ENCODE peak calls at places on chromosome 17, in seven cellular contexts. A is transverse colon, O is cardiac muscle cell, Y is mucosa of descending colon, K is right cardiac atrium, E is left ventricle myocardium inferior, U is body of pancreas. I is an unnamed sample.

GRCh38 chr17:51083976-51084375 is 36.7 kb downstream of the SPAG9 start:
- DNase-seq in O (no peak), A (no peak), K (no peak), E (no peak), Y (no peak), U (no peak), I (no peak)

GRCh38 chr17:73029021-73029420 is 63.5 kb downstream of the SLC39A11 start:
- DNase-seq in O (no peak), U (peak; percentile 71), E (no peak), K (no peak), Y (no peak), A (no peak), I (no peak)

GRCh38 chr17:17171991-17172939 is 33.9 kb downstream of the PLD6 start:
- DNase-seq in K (peak; percentile 86), U (no peak), A (no peak), E (peak; percentile 66), O (no peak), Y (no peak), I (peak; percentile 33)

GRCh38 chr17:65800655-65801054 is 239.2 kb upstream of the AXIN2 start:
- DNase-seq in K (no peak), U (no peak), A (no peak), Y (no peak), O (no peak), E (no peak), I (no peak)

GRCh38 chr17:16986391-16986790 is 14.5 kb upstream of the TNFRSF13B start:
- DNase-seq in K (no peak), O (no peak), A (no peak), U (no peak), Y (no peak), E (no peak), I (no peak)

GRCh38 chr17:31373150-31374082 is 18.1 kb upstream of the RAB11FIP4 start:
- DNase-seq in Y (no peak), E (no peak), U (no peak), A (no peak), O (no peak), K (no peak), I (peak; percentile 40)

GRCh38 chr17:12987120-12987519 is 30.7 kb downstream of the ELAC2 start:
- DNase-seq in K (no peak), A (no peak), O (no peak), U (no peak), E (no peak), Y (no peak), I (no peak)

GRCh38 chr17:48472485-48473281 is 42.7 kb upstream of the SKAP1 start:
- DNase-seq in K (no peak), Y (no peak), U (no peak), A (no peak), E (no peak), O (peak; percentile 52), I (no peak)

GRCh38 chr17:10156579-10157488 is 41.6 kb downstream of the GAS7 start:
- DNase-seq in U (no peak), K (peak; percentile 70), O (no peak), E (peak; percentile 47), Y (peak; percentile 37), A (peak; percentile 36), I (no peak)

GRCh38 chr17:32445075-32445427 is 741 bp downstream of the PSMD11 start:
- DNase-seq in K (no peak), O (peak; percentile 50), A (peak; percentile 51), U (peak; percentile 28), Y (no peak), E (no peak), I (peak; percentile 50)

GRCh38 chr17:62631936-62632924 is 4.8 kb downstream of the MRC2 start:
- DNase-seq in O (no peak), Y (no peak), A (no peak), E (no peak), K (no peak), U (no peak), I (no peak)

GRCh38 chr17:75352079-75352569 is 53.4 kb downstream of the GRB2 start:
- DNase-seq in E (no peak), A (no peak), Y (no peak), U (peak; percentile 65), O (peak; percentile 79), K (no peak), I (no peak)

GRCh38 chr17:17398188-17398927 is 78.4 kb upstream of the MED9 start:
- DNase-seq in Y (no peak), O (no peak), E (peak; percentile 45), A (no peak), U (no peak), K (peak; percentile 88), I (no peak)

GRCh38 chr17:6654816-6655731 is 3.5 kb downstream of the C17orf100 start:
- DNase-seq in A (peak; percentile 58), U (peak; percentile 70), Y (peak; percentile 50), E (no peak), K (peak; percentile 76), O (peak; percentile 34), I (no peak)

GRCh38 chr17:3754458-3755334 is 31.0 kb downstream of the HASPIN start:
- DNase-seq in U (peak; percentile 99), A (peak; percentile 96), E (no peak), K (no peak), Y (peak; percentile 96), O (peak; percentile 80), I (no peak)

GRCh38 chr17:4872786-4873185 is 26.6 kb upstream of the C17orf107 start:
- DNase-seq in K (no peak), Y (no peak), E (no peak), A (no peak), O (no peak), U (no peak), I (no peak)

GRCh38 chr17:78351449-78352006 is 8.3 kb downstream of the SOCS3 start:
- DNase-seq in K (peak; percentile 98), U (peak; percentile 77), Y (peak; percentile 83), A (peak; percentile 89), O (peak; percentile 29), E (peak; percentile 96), I (peak; percentile 37)

GRCh38 chr17:74732042-74732846 is 4.8 kb upstream of the RAB37 start:
- DNase-seq in O (no peak), E (no peak), Y (no peak), K (no peak), A (no peak), U (no peak), I (no peak)

GRCh38 chr17:42334667-42335066 is 46.4 kb downstream of the STAT5A start:
- DNase-seq in A (no peak), Y (no peak), O (no peak), K (no peak), E (no peak), U (no peak), I (no peak)

GRCh38 chr17:44010966-44011647 is 3.7 kb downstream of the TMEM101 start:
- DNase-seq in A (no peak), Y (peak; percentile 12), O (peak; percentile 23), E (no peak), U (no peak), K (no peak), I (no peak)

GRCh38 chr17:32846143-32846542 is 30.8 kb downstream of the MYO1D start:
- DNase-seq in A (no peak), U (no peak), Y (no peak), K (no peak), E (no peak), O (no peak), I (no peak)

GRCh38 chr17:7043544-7044268 is at the start of gene SLC16A11:
- DNase-seq in Y (peak; percentile 71), U (peak; percentile 59), K (peak; percentile 84), A (peak; percentile 58), O (no peak), E (peak; percentile 47), I (no peak)

GRCh38 chr17:32161506-32162365 is 19.4 kb downstream of the RHOT1 start:
- DNase-seq in O (no peak), Y (no peak), E (no peak), A (peak; percentile 13), U (no peak), K (no peak), I (no peak)

GRCh38 chr17:9050801-9051401 is 29.6 kb downstream of the NTN1 start:
- DNase-seq in U (no peak), K (no peak), Y (no peak), A (no peak), E (no peak), O (no peak), I (no peak)

GRCh38 chr17:58913971-58914769 is 158.5 kb downstream of the PPM1E start:
- DNase-seq in A (no peak), K (no peak), E (no peak), O (no peak), Y (no peak), U (no peak), I (no peak)

DNA sequence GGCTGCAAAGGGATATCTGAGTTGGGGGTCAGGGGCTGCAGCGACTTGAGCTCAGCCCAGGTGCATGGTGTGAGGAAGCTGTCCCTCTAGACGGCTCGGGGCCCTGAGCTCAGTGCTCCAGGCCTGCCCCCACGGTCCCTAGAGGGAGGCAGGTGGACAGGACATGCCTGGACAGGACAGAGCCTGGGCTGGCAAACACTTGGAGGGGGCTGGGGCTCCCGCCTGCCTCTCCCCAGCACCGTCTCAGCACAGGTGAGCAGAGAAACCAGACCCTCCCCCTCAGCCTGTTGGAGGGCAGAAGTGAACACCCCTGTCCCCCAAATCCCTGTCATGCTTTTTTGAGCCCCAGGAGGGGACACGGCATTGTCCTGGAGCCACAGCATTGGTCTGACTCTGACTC is 11.4 kb upstream of the SLC38A10 start:
- DNase-seq in A (no peak), K (no peak), Y (no peak), O (no peak), U (no peak), E (no peak), I (no peak)
- H3K4me1 ChIP-seq in A (peaks cover 9% of the 10 kb centered on the region), K (no peaks in the 10 kb centered on the region), Y (peaks cover 22% of the 10 kb centered on the region), O (peaks cover 29% of the 10 kb centered on the region), U (peaks cover 21% of the 10 kb centered on the region), E (peaks cover 35% of the 10 kb centered on the region), I (peaks cover 12% of the 10 kb centered on the region)

GRCh38 chr17:21678451-21679081 is 13.8 kb upstream of the KCNJ18 start:
- DNase-seq in U (peak; percentile 8), K (no peak), E (no peak), O (no peak), Y (peak; percentile 63), A (no peak), I (no peak)

GRCh38 chr17:21677126-21677910 is 15.0 kb upstream of the KCNJ18 start:
- DNase-seq in E (no peak), O (no peak), U (no peak), A (no peak), Y (no peak), K (no peak), I (no peak)

GRCh38 chr17:21674242-21674731 is 18.0 kb upstream of the KCNJ18 start:
- DNase-seq in Y (no peak), O (no peak), U (no peak), E (no peak), A (no peak), K (no peak), I (no peak)

GRCh38 chr17:21677911-21678310 is 14.4 kb upstream of the KCNJ18 start:
- DNase-seq in U (peak; percentile 7), Y (no peak), E (no peak), A (no peak), K (no peak), O (no peak), I (no peak)

GRCh38 chr17:21676281-21677111 is 15.8 kb upstream of the KCNJ18 start:
- DNase-seq in A (no peak), O (no peak), Y (no peak), E (no peak), K (no peak), U (no peak), I (no peak)
- H3K9me3 ChIP-seq in A (no peaks in the 10 kb centered on the region), O (no peaks in the 10 kb centered on the region), Y (peaks cover 12% of the 10 kb centered on the region), E (no peaks in the 10 kb centered on the region), K (no peaks in the 10 kb centered on the region), U (no peaks in the 10 kb centered on the region), I (peaks cover 2% of the 10 kb centered on the region)

GRCh38 chr17:34321981-34322380 is 2.7 kb downstream of the CCL8 start:
- DNase-seq in A (no peak), U (no peak), O (no peak), K (no peak), E (no peak), Y (no peak), I (no peak)
- H3K4me3 ChIP-seq in A (no peak overlapping the region), U (no peak overlapping the region), O (no peak overlapping the region), K (no peak overlapping the region), E (no peak overlapping the region), Y (no peak overlapping the region), I (no peak overlapping the region)

GRCh38 chr17:57519199-57519598 is 225.9 kb downstream of the CCDC182 start:
- DNase-seq in K (no peak), A (no peak), U (no peak), Y (no peak), E (no peak), O (peak; percentile 49), I (no peak)
- H3K4me1 ChIP-seq in K (peaks cover 21% of the 10 kb centered on the region), A (no peaks in the 10 kb centered on the region), U (peaks cover 16% of the 10 kb centered on the region), Y (no peaks in the 10 kb centered on the region), E (peaks cover 54% of the 10 kb centered on the region), O (peaks cover 60% of the 10 kb centered on the region), I (peaks cover 3% of the 10 kb centered on the region)

I was measured in HAP-1.